ENCODE peak calls at places on chromosomes 11 and 22, in eight cellular contexts. T is neural progenitor cell, R is HAP-1, W is endodermal cell, N is IMR-90, O is lung, J is lower lobe of right lung, F is heart right ventricle. Q is an unnamed sample. For H3K4me1, the result is how much of the 10 kb centered on the place peaks cover.

GRCh38 chr11:61058583-61059259 is 43.6 kb upstream of the CD5 start:
- DNase-seq in T (no peak), R (no peak), W (peak), N (no peak), O (no peak), J (no peak), F (no peak), Q (no peak)

GRCh38 chr11:99098751-99099150 is 78.0 kb downstream of the CNTN5 start:
- DNase-seq in T (no peak), R (no peak), W (no peak), N (no peak), O (no peak), J (no peak), F (no peak), Q (no peak)

GRCh38 chr11:61928606-61929005 is 11.2 kb upstream of the RAB3IL1 start:
- DNase-seq in T (no peak), R (no peak), W (no peak), N (peak), O (no peak), J (no peak), F (no peak), Q (no peak)

GRCh38 chr11:102396708-102397563 is 49.9 kb downstream of the BIRC2 start:
- DNase-seq in T (no peak), R (no peak), W (no peak), N (peak), O (no peak), J (no peak), F (no peak), Q (no peak)

GRCh38 chr11:20443596-20443995 is 56.1 kb downstream of the PRMT3 start:
- DNase-seq in T (peak), R (peak), W (no peak), N (peak), O (no peak), J (no peak), F (no peak), Q (no peak)

GRCh38 chr11:613369-613968 is 2.3 kb downstream of the IRF7 start:
- DNase-seq in T (peak), R (peak), W (peak), N (no peak), O (peak), J (peak), F (peak), Q (peak)

GRCh38 chr11:2105536-2105935 is 33.7 kb downstream of the IGF2 start:
- DNase-seq in T (no peak), R (no peak), W (no peak), N (no peak), O (no peak), J (peak), F (no peak), Q (no peak)

GRCh38 chr22:30031764-30032468 is 48.3 kb upstream of the HORMAD2 start:
- DNase-seq in T (no peak), R (no peak), W (no peak), N (no peak), O (no peak), J (no peak), F (no peak), Q (no peak)

GRCh38 chr11:1751521-1751921 is 1.1 kb upstream of the IFITM10 start:
- DNase-seq in T (no peak), R (no peak), W (no peak), N (no peak), O (no peak), J (no peak), F (peak), Q (no peak)

GRCh38 chr11:76861490-76861953 is 804 bp downstream of the ACER3 start:
- DNase-seq in T (peak), R (peak), W (peak), N (no peak), O (no peak), J (no peak), F (no peak), Q (no peak)

GRCh38 chr11:65251476-65251875 is 10.3 kb upstream of the POLA2 start:
- DNase-seq in T (no peak), R (no peak), W (no peak), N (peak), O (no peak), J (no peak), F (no peak), Q (no peak)

GRCh38 chr22:22952531-22953295 is 65.1 kb downstream of the IGLL5 start:
- DNase-seq in T (no peak), R (no peak), W (no peak), N (no peak), O (no peak), J (no peak), F (no peak), Q (no peak)

GRCh38 chr11:45646275-45646970 is 19.0 kb downstream of the CHST1 start:
- DNase-seq in T (peak), R (no peak), W (peak), N (peak), O (no peak), J (no peak), F (no peak), Q (no peak)

GRCh38 chr11:114832532-114833125 is 154.3 kb downstream of the NXPE2 start:
- DNase-seq in T (no peak), R (no peak), W (no peak), N (no peak), O (no peak), J (no peak), F (no peak), Q (no peak)

GRCh38 chr11:123483058-123483457 is 53.0 kb downstream of the GRAMD1B start:
- DNase-seq in T (no peak), R (no peak), W (no peak), N (peak), O (no peak), J (no peak), F (no peak), Q (no peak)

GRCh38 chr11:57476883-57477506 is 16.7 kb downstream of the RTN4RL2 start:
- DNase-seq in T (peak), R (no peak), W (peak), N (peak), O (no peak), J (peak), F (peak), Q (no peak)

GRCh38 chr11:16815047-16815767 is 76.8 kb downstream of the C11orf58 start:
- DNase-seq in T (no peak), R (no peak), W (no peak), N (peak), O (peak), J (peak), F (peak), Q (no peak)

GRCh38 chr22:39212721-39213376 is 31.9 kb downstream of the PDGFB start:
- DNase-seq in T (peak), R (no peak), W (peak), N (no peak), O (no peak), J (peak), F (no peak), Q (no peak)

GRCh38 chr11:128261011-128261421 is 326.3 kb downstream of the ETS1 start:
- DNase-seq in T (no peak), R (no peak), W (no peak), N (no peak), O (no peak), J (no peak), F (no peak), Q (no peak)

GRCh38 chr11:45779602-45780001 is 25.3 kb upstream of the SLC35C1 start:
- DNase-seq in T (no peak), R (no peak), W (no peak), N (no peak), O (no peak), J (no peak), F (no peak), Q (no peak)

GRCh38 chr22:36136475-36136874 is 24.1 kb downstream of the APOL3 start:
- DNase-seq in T (no peak), R (no peak), W (no peak), N (peak), O (no peak), J (no peak), F (no peak), Q (peak)

GRCh38 chr11:95364324-95365295 is 133.6 kb upstream of the SESN3 start:
- DNase-seq in T (no peak), R (no peak), W (no peak), N (no peak), O (no peak), J (no peak), F (no peak), Q (no peak)

GRCh38 chr11:46162700-46163099 is 41.4 kb upstream of the PHF21A start:
- DNase-seq in T (no peak), R (no peak), W (no peak), N (no peak), O (no peak), J (no peak), F (no peak), Q (no peak)

GRCh38 chr22:43643362-43643761 is 168.7 kb downstream of the EFCAB6 start:
- DNase-seq in T (no peak), R (no peak), W (no peak), N (no peak), O (no peak), J (no peak), F (no peak), Q (no peak)

GRCh38 chr11:2249191-2249916 is 21.0 kb downstream of the ASCL2 start:
- DNase-seq in T (no peak), R (no peak), W (no peak), N (no peak), O (no peak), J (no peak), F (no peak), Q (no peak)

GRCh38 chr22:46150615-46151423 is 493 bp downstream of the PPARA start:
- DNase-seq in T (peak), R (no peak), W (peak), N (no peak), O (no peak), J (peak), F (peak), Q (no peak)

GRCh38 chr11:31267720-31268119 is 101.8 kb downstream of the DCDC1 start:
- DNase-seq in T (no peak), R (no peak), W (no peak), N (no peak), O (no peak), J (no peak), F (no peak), Q (no peak)

GRCh38 chr11:30573951-30574350 is 12.2 kb downstream of the MPPED2 start:
- DNase-seq in T (no peak), R (no peak), W (no peak), N (peak), O (no peak), J (no peak), F (no peak), Q (no peak)

GRCh38 chr22:22465782-22466181 is 42.8 kb downstream of the ZNF280B start:
- DNase-seq in T (no peak), R (no peak), W (no peak), N (peak), O (no peak), J (no peak), F (no peak), Q (no peak)

GRCh38 chr11:75406338-75406777 is 7.0 kb downstream of the RPS3 start:
- DNase-seq in T (no peak), R (no peak), W (peak), N (peak), O (no peak), J (no peak), F (no peak), Q (no peak)

GRCh38 chr11:47842749-47843148 is 5.4 kb downstream of the NUP160 start:
- DNase-seq in T (no peak), R (no peak), W (no peak), N (no peak), O (no peak), J (no peak), F (no peak), Q (no peak)

GRCh38 chr22:24474649-24475048 is 20.5 kb upstream of the UPB1 start:
- DNase-seq in T (no peak), R (no peak), W (no peak), N (peak), O (no peak), J (no peak), F (no peak), Q (no peak)

GRCh38 chr22:42022162-42022847 is 23.7 kb downstream of the WBP2NL start:
- DNase-seq in T (no peak), R (no peak), W (no peak), N (no peak), O (no peak), J (no peak), F (no peak), Q (no peak)

GRCh38 chr22:31038686-31039085 is 42.4 kb upstream of the SMTN start:
- DNase-seq in T (no peak), R (no peak), W (no peak), N (no peak), O (no peak), J (no peak), F (no peak), Q (no peak)

GRCh38 chr11:92357344-92357743 is 132.7 kb downstream of the FAT3 start:
- DNase-seq in T (no peak), R (no peak), W (no peak), N (no peak), O (no peak), J (no peak), F (no peak), Q (no peak)

GRCh38 chr11:11243258-11243789 is 109.7 kb downstream of the CSNK2A3 start:
- DNase-seq in T (no peak), R (no peak), W (peak), N (no peak), O (peak), J (no peak), F (peak), Q (no peak)

DNA sequence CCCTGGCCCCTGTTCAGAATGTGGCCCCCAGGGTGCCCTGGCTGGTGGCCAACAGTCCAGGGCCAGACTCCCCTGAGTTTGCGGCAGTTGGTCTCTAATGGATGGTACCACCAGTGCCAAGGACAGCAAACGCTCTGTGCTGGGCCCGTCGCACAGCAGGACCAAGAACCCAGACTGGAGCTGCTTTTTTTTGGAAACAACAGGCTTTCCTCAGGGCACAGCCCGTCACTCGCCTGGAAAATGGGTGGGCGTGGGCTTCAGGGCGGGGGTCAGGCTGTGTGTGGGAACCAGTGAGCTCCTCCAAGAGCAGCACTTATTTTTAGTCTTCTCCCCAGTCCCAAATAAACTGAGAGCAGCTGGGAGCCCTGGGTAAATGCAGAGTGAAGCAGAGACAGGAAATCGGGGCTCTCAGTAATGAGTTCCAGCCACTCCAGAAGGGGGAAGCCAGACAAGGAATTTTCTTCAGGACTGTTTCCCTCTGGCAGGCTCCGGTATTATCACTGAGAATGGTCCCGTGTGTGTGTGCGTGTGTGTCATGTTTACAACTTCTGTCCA is 62.9 kb downstream of the PPFIBP2 start:
- DNase-seq in T (no peak), R (no peak), W (no peak), N (peak), O (no peak), J (no peak), F (peak), Q (no peak)
- H3K4me1 ChIP-seq in T (under half), R (half or more), W (half or more), N (half or more), O (under half), J (half or more), F (half or more), Q (under half)

DNA sequence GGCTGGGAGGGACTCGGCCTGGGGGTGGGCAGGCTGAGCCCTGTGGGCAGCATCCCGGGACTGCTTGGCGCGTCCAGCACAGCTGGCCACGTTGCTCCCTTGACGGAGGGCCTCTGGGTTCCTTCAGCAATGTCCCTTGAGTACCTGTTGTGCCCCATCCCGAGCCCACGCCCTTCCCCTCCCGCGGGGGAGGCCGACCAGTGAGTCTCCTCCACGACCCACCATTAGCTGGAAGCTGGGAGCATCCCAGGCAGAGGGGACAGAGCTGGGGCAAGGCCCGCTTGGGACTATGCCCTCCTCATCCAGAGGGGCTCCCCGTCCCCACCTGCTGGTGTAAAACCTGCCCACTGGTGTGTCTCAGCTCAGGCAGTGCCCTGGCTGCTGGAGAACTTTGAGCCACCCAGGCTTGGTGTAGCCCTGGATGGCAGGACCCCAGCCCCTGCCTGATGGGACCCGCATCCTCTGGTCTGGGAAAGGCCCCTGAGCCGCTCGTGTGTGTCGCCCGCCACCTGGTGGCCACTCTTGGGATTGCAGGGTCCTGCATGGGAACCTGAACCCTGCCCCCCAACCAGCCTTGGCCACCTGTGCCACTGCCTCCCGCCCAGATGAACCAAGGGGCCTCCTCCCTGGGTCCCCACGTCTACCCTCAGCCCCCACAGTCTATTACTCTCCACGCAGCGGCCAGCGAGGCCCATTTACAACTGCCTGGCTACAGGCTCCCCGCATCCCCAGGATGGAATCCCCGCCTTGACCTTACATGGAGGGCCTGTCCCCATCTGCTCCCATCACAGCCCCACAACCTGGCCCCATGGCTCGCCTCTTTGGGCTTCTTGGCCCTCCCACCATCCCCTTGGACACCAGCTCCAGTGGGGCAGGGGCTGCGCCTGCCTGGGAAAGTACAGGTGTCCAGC is 16.6 kb upstream of the ARHGAP8 start:
- DNase-seq in T (peak), R (peak), W (peak), N (peak), O (peak), J (peak), F (peak), Q (no peak)
- H3K4me1 ChIP-seq in T (under half), R (under half), W (under half), N (under half), O (under half), J (under half), F (under half), Q (under half)

DNA sequence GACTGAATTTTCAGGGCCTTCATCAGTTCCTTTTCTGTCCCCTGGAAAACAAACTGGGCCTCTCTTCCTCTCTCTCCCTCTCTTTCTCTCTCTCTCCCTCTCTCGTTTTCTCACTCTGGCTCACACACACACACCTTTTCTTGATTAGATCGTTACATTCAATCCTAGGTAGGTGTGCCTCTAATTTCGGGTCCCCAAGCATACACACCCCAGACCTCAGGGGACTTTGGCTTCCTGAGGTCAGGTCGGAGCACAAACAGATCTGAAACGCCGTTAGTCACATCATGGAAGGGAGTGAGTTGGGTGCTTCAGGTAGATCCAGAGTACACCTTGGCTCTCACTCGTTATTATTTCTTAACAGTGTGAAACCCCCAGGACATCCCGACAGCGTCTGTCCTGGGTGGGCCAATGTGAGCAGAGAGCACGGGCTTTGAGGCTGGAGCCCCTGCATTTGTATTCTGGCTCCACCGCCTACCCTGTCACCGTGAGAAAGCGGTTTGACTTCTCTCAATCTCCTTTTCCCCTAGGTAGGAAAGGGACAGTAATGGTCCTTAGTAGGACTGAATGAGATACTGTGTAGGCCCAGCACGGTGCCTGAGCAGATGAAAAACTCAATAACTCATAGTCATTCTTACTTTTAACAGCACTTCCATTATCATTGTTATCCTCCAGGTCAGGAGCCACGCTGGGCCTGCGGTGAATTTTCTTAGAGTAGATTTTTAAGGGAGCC is 37.3 kb upstream of the POU2AF1 start:
- DNase-seq in T (no peak), R (no peak), W (peak), N (no peak), O (no peak), J (no peak), F (no peak), Q (no peak)
- H3K4me1 ChIP-seq in T (under half), R (under half), W (under half), N (under half), O (under half), J (under half), F (under half), Q (under half)

GRCh38 chr11:78041843-78042455 is 18.9 kb upstream of the KCTD14 start:
- DNase-seq in T (no peak), R (no peak), W (no peak), N (no peak), O (no peak), J (no peak), F (no peak), Q (no peak)
- H3K4me1 ChIP-seq in T (under half), R (under half), W (under half), N (under half), O (under half), J (under half), F (under half), Q (under half)

DNA sequence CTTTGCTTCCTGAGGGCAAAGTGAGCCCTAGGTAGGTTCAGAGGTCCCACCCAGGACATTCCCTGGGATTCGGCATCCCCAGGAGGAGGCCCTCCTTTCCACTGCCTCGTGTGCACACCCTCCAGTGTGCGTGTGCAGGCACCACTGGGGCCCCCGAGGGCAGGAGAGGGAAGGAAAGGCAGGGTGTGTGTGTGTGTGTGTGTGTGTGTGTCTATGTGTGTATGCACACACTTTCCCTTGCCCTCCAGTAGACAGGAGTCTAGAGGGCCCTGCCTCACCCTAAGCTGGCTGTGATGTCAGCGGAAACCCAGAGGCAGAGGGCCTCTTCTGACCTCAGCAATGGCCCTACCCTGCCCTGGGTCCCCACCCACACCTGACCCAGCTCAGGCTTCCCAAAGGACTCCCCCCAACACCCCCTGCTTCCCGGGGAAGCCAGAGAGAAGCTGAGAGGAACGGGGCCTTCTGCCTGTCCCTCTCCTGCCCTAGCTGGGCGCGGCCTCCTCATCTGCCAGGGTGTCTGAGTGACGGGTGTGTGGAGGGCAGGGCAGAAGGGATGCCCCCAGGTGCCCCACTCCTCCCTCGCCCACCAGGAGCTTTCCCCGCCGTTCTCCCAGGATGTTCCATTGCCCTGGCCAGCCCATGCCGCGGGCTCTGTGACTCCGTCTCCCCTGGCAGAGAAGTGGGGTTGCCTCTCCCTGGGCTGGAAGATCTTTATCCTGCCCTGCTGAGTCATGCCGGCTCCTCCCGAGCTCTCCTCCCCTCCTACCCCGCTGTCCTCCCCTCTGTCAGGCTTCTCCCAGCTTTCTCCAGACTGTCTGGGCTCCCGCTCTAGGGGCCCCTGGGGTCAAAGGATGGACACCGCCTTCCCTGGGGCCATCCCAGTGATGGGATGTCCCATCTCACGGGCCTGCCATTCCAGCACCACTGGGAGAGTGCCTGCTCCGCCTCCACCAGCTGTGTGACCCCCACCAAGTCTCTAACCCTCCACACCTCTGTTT is 6.0 kb upstream of the CLCF1 start:
- DNase-seq in T (no peak), R (no peak), W (peak), N (no peak), O (no peak), J (no peak), F (no peak), Q (no peak)
- H3K4me1 ChIP-seq in T (under half), R (under half), W (under half), N (under half), O (under half), J (under half), F (under half), Q (under half)

GRCh38 chr22:20316844-20317401 is 2.9 kb downstream of the DGCR6L start:
- DNase-seq in T (peak), R (no peak), W (peak), N (no peak), O (peak), J (no peak), F (no peak), Q (no peak)
- H3K4me1 ChIP-seq in T (under half), R (under half), W (under half), N (under half), O (under half), J (under half), F (under half), Q (under half)

Q was measured in thoracic aorta.